ENCODE peak calls at places on chromosomes 2 and 18, in nine cellular contexts. H, O, J, D, Y, B, R, P and S are unnamed samples. For H3K36me3, the result is how much of the 10 kb centered on the place peaks cover.

GRCh38 chr18:8987250-8987649 is 115.2 kb upstream of the NDUFV2 start:
- DNase-seq in H (no peak), O (no peak), J (peak), D (no peak), Y (peak), B (no peak), R (no peak), P (no peak), S (no peak)

GRCh38 chr2:67612576-67612981 is 215.4 kb downstream of the ETAA1 start:
- DNase-seq in H (no peak), O (no peak), J (no peak), D (no peak), Y (no peak), B (no peak), R (no peak), P (no peak), S (peak)

GRCh38 chr2:108623616-108624015 is 89.3 kb downstream of the LIMS1 start:
- DNase-seq in H (no peak), O (no peak), J (peak), D (no peak), Y (no peak), B (no peak), R (no peak), P (no peak), S (no peak)

GRCh38 chr2:3679616-3680393 is 21.8 kb downstream of the ALLC start:
- DNase-seq in H (no peak), O (no peak), J (no peak), D (no peak), Y (no peak), B (no peak), R (no peak), P (no peak), S (no peak)

GRCh38 chr18:73283788-73284187 is 416.0 kb upstream of the NETO1 start:
- DNase-seq in H (no peak), O (peak), J (peak), D (no peak), Y (no peak), B (no peak), R (no peak), P (no peak), S (no peak)

GRCh38 chr18:11668441-11669169 is 20.5 kb upstream of the GNAL start:
- DNase-seq in H (no peak), O (peak), J (no peak), D (no peak), Y (no peak), B (no peak), R (no peak), P (no peak), S (no peak)

GRCh38 chr2:8541636-8542035 is 140.2 kb upstream of the ID2 start:
- DNase-seq in H (no peak), O (no peak), J (no peak), D (no peak), Y (no peak), B (no peak), R (no peak), P (no peak), S (no peak)

GRCh38 chr2:239775623-239776440 is 249.3 kb downstream of the NDUFA10 start:
- DNase-seq in H (no peak), O (no peak), J (no peak), D (no peak), Y (no peak), B (no peak), R (no peak), P (no peak), S (no peak)

GRCh38 chr18:57113783-57114465 is 33.0 kb upstream of the BOD1L2 start:
- DNase-seq in H (no peak), O (no peak), J (no peak), D (no peak), Y (no peak), B (no peak), R (no peak), P (no peak), S (no peak)

GRCh38 chr2:118371500-118371899 is 283.2 kb downstream of the INSIG2 start:
- DNase-seq in H (no peak), O (peak), J (peak), D (no peak), Y (peak), B (no peak), R (peak), P (no peak), S (no peak)

GRCh38 chr2:27798948-27799645 is 27.6 kb downstream of the MRPL33 start:
- DNase-seq in H (no peak), O (peak), J (peak), D (no peak), Y (no peak), B (no peak), R (peak), P (peak), S (peak)

GRCh38 chr2:25251461-25252273 is 83.3 kb upstream of the POMC start:
- DNase-seq in H (peak), O (peak), J (peak), D (no peak), Y (peak), B (no peak), R (peak), P (peak), S (no peak)

GRCh38 chr18:42338683-42339082 is 383.6 kb downstream of the PIK3C3 start:
- DNase-seq in H (no peak), O (no peak), J (no peak), D (no peak), Y (no peak), B (no peak), R (no peak), P (no peak), S (no peak)

GRCh38 chr2:36427790-36428243 is 72.2 kb downstream of the CRIM1 start:
- DNase-seq in H (no peak), O (no peak), J (peak), D (no peak), Y (no peak), B (no peak), R (no peak), P (no peak), S (no peak)

GRCh38 chr2:72744049-72744448 is 81.8 kb downstream of the EXOC6B start:
- DNase-seq in H (no peak), O (no peak), J (peak), D (no peak), Y (no peak), B (no peak), R (no peak), P (no peak), S (no peak)

GRCh38 chr2:135091681-135092080 is 39.6 kb downstream of the RAB3GAP1 start:
- DNase-seq in H (no peak), O (no peak), J (no peak), D (no peak), Y (no peak), B (no peak), R (no peak), P (no peak), S (no peak)

GRCh38 chr2:23299796-23300195 is 85.2 kb upstream of the KLHL29 start:
- DNase-seq in H (no peak), O (no peak), J (no peak), D (no peak), Y (no peak), B (no peak), R (no peak), P (no peak), S (no peak)

GRCh38 chr2:69366-70344 is 23.4 kb upstream of the FAM110C start:
- DNase-seq in H (no peak), O (peak), J (no peak), D (no peak), Y (peak), B (no peak), R (no peak), P (no peak), S (no peak)

GRCh38 chr18:64474751-64475150 is 325.9 kb upstream of the LINC00305 start:
- DNase-seq in H (no peak), O (no peak), J (no peak), D (no peak), Y (no peak), B (no peak), R (no peak), P (no peak), S (no peak)

GRCh38 chr2:151774506-151774905 is 40.2 kb upstream of the NEB start:
- DNase-seq in H (no peak), O (no peak), J (peak), D (no peak), Y (no peak), B (no peak), R (no peak), P (no peak), S (no peak)

GRCh38 chr2:181438298-181438697 is 18.9 kb upstream of the ITGA4 start:
- DNase-seq in H (no peak), O (peak), J (no peak), D (no peak), Y (no peak), B (no peak), R (no peak), P (no peak), S (no peak)

DNA sequence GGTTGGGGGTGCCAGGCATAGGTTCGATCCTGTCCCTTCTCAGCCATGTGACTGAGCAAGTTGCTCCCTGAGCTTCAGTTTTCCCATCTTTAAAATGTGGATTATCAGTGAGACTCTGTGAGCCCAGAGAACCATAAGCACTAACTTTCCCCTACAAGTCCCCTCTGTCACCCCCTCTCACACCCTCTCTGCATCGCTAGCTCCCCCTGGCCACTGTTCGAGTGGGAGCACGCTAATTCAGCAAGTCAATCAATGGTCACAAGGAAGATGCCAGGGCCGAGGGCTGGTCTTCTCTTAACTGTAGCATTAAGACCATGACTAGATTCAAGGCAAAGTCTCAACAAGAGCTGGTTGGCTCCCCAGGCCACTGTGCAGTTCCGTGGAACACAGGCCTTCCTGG is 66.2 kb downstream of the BCL2L11 start:
- DNase-seq in H (no peak), O (peak), J (no peak), D (no peak), Y (no peak), B (no peak), R (no peak), P (no peak), S (no peak)
- H3K27ac ChIP-seq in H (no peak), O (no peak), J (no peak), D (no peak), Y (no peak), B (no peak), R (no peak), P (no peak), S (no peak)

DNA sequence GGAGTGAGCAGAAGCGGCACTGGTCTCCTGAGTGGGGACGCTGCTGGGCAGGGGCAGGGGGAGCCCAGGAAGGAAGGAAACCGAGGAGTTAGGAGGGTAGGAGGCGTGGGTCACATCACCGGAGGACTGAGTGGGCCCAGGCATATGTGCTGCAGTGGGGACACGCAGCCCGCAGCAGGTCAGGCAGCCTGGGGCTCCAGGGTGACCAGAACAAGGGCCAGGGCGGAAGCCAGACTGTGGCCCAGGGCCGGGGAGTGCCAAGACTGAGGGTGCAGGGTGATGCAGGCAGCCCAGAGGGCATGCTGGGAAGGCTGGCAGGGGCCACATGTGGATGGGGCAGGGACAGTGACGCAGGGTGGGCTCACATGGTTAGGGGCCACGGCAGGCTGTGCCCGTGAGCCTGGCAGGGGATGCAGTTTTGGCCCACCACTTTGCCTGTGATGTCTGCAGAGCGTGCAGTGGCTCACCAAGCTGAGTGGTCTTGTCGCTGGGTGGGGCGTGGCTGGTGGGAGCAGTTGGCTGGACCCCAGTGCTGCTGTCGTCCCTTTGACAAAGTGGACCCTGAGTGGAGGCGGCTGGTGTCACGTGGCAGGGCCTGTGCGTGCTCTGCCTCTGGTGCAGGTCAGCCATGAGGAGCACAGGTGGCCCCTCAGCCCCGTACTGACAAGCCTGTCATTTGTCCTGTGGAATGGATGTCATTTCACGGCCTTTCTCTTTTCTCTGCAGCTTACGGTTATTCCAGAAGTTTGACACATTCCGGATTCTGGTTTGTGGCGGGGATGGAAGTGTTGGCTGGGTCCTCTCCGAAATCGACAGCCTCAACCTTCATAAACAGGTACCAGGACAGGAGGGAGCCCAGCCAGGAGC is 87.1 kb downstream of the DGKD start:
- DNase-seq in H (no peak), O (no peak), J (no peak), D (no peak), Y (no peak), B (no peak), R (no peak), P (peak), S (no peak)
- H3K36me3 ChIP-seq in H (half or more), O (under half), J (under half), D (under half), Y (under half), B (half or more), R (under half), P (half or more), S (half or more)

GRCh38 chr2:101986386-101986785 is 5.4 kb upstream of the IL1R2 start:
- DNase-seq in H (no peak), O (no peak), J (no peak), D (no peak), Y (no peak), B (no peak), R (no peak), P (no peak), S (no peak)
- H3K27ac ChIP-seq in H (no peak), O (no peak), J (no peak), D (no peak), Y (no peak), B (no peak), R (no peak), P (no peak), S (no peak)

GRCh38 chr2:230878599-230878965 is 13.8 kb downstream of the ITM2C start:
- DNase-seq in H (no peak), O (no peak), J (no peak), D (no peak), Y (no peak), B (no peak), R (no peak), P (peak), S (no peak)
- H3K36me3 ChIP-seq in H (under half), O (under half), J (under half), D (under half), Y (under half), B (under half), R (under half), P (under half), S (under half)

GRCh38 chr2:207765541-207765940 is 4.2 kb downstream of the FZD5 start:
- DNase-seq in H (no peak), O (peak), J (no peak), D (no peak), Y (no peak), B (no peak), R (no peak), P (no peak), S (no peak)
- H3K27ac ChIP-seq in H (no peak), O (no peak), J (no peak), D (no peak), Y (no peak), B (no peak), R (no peak), P (no peak), S (no peak)

DNA sequence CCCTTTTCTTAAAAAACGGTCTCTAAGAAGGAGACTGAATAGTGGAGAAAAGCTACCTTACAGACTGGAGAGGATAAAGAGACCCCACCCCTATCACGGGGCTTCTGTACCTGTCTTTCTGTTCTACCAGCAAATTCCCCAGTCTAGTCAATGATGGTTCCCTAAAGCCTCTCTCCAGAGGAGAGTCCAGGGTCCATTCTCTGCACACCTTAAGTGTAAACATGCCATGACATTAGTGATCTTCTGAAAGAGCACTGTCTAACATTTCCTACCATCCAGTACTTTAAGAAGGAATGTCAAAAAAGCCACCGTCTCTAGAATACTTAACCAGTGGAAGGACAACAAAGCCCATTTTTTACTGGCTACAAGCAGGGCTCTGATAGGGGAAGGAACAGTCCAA is 17.0 kb upstream of the ERCC3 start:
- DNase-seq in H (no peak), O (no peak), J (no peak), D (no peak), Y (no peak), B (no peak), R (no peak), P (no peak), S (no peak)
- H3K36me3 ChIP-seq in H (under half), O (under half), J (under half), D (under half), Y (under half), B (half or more), R (under half), P (half or more), S (under half)

GRCh38 chr2:175151791-175152190 is 16.2 kb downstream of the ATF2 start:
- DNase-seq in H (no peak), O (no peak), J (no peak), D (no peak), Y (no peak), B (no peak), R (no peak), P (no peak), S (no peak)

GRCh38 chr2:175154670-175155082 is 13.3 kb downstream of the ATF2 start:
- DNase-seq in H (no peak), O (no peak), J (peak), D (no peak), Y (no peak), B (no peak), R (no peak), P (no peak), S (no peak)

GRCh38 chr2:175147196-175147595 is 20.8 kb downstream of the ATF2 start:
- DNase-seq in H (no peak), O (no peak), J (no peak), D (no peak), Y (no peak), B (no peak), R (no peak), P (no peak), S (no peak)

GRCh38 chr2:175156534-175156933 is 11.5 kb downstream of the ATF2 start:
- DNase-seq in H (no peak), O (peak), J (peak), D (no peak), Y (no peak), B (no peak), R (no peak), P (no peak), S (no peak)

DNA sequence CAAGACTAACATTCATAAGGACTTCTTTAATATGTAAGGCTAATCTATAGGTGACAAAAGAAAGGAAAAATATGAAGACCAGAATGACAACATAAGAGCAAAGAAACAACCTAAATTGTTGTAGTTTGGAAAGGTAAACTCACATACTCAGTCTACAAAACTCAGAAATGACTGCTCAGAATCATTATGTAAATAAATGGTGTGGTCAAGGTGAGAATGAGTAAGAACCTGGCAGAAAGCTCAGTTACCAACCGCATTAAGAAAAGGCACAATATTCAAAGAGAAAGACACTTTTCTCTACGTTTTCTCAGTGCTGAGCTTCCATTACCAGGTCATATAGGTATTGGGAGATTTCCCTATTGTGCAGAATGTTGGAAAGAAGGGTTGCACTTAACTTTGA is 15.8 kb downstream of the ATF2 start:
- DNase-seq in H (no peak), O (no peak), J (peak), D (no peak), Y (no peak), B (no peak), R (no peak), P (no peak), S (no peak)
- H3K27ac ChIP-seq in H (no peak), O (no peak), J (no peak), D (no peak), Y (no peak), B (no peak), R (no peak), P (no peak), S (no peak)

GRCh38 chr2:235808366-235808765 is 314.5 kb downstream of the AGAP1 start:
- DNase-seq in H (no peak), O (no peak), J (no peak), D (no peak), Y (no peak), B (no peak), R (no peak), P (no peak), S (no peak)
- H3K36me3 ChIP-seq in H (under half), O (under half), J (under half), D (under half), Y (under half), B (half or more), R (under half), P (half or more), S (under half)